ENCODE peak calls at places on chromosome 7, in five cellular contexts. F, Z, I, T and V are unnamed samples.

GRCh38 chr7:47501406-47501805 is 80.5 kb downstream of the TNS3 start:
- DNase-seq in F (no peak), I (peak), T (no peak), Z (no peak), V (no peak)

GRCh38 chr7:81846398-81846797 is 76.6 kb upstream of the HGF start:
- DNase-seq in I (no peak), Z (no peak), F (no peak), T (no peak), V (no peak)

GRCh38 chr7:16299853-16300252 is 121.5 kb downstream of the CRPPA start:
- DNase-seq in T (no peak), I (no peak), Z (no peak), F (no peak), V (no peak)

GRCh38 chr7:151926336-151926712 is 29.9 kb upstream of the GALNTL5 start:
- DNase-seq in Z (no peak), F (no peak), T (no peak), I (no peak), V (no peak)

GRCh38 chr7:84076219-84076618 is 118.4 kb downstream of the SEMA3A start:
- DNase-seq in F (no peak), I (no peak), T (no peak), Z (no peak), V (no peak)

GRCh38 chr7:133315332-133316040 is 62.6 kb downstream of the EXOC4 start:
- DNase-seq in Z (no peak), F (no peak), I (no peak), T (no peak), V (no peak)

GRCh38 chr7:108004220-108005142 is 1.5 kb upstream of the LAMB1 start:
- DNase-seq in Z (no peak), F (no peak), T (no peak), I (peak), V (no peak)

GRCh38 chr7:815284-816216 is 16.7 kb upstream of the SUN1 start:
- DNase-seq in I (peak), F (no peak), T (peak), Z (no peak), V (peak)

DNA sequence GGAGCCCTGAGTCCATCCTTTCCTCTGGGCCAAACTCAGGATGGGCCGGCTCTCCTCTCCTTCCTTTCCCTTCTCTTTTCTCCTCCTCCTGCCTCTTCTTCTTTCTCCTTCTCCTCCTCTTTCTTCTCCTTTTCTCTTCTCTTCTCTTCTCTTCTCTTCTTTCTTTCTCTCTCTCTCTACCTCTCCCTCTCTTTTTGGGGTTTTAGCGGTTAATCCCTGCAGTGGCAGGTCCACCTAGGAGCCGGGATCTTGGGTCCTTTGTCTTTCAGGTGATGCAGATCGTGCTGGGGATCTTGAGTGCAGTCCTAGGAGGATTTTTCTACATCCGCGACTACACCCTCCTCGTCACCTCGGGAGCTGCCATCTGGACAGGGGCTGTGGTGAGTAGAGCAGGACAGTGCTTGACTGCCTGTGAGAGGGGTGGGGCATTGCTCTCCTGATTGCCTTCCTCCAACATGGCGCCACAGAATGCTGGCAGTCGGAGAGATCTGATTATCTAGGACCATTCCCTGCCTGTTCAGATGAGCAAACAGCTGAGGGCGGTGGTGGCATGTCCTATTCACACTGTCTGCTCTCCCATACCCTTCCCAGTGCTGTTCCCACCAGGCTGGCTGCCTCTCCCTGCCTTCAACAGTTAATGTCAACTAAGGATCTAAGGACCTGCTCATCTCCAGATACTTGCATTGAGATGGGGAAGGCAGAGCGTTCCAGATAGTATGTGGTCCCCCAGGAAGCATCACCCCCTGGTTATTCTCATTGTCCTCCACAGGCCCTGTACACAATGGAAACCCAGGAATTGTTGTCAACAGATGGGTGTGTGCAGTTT is 1.6 kb downstream of the TMEM176A start:
- DNase-seq in T (no peak), I (no peak), Z (no peak), F (no peak), V (no peak)
- TF ChIP-seq POLR2A in T (no peak), I (no peak), Z (no peak), F (no peak), V (no peak)

DNA sequence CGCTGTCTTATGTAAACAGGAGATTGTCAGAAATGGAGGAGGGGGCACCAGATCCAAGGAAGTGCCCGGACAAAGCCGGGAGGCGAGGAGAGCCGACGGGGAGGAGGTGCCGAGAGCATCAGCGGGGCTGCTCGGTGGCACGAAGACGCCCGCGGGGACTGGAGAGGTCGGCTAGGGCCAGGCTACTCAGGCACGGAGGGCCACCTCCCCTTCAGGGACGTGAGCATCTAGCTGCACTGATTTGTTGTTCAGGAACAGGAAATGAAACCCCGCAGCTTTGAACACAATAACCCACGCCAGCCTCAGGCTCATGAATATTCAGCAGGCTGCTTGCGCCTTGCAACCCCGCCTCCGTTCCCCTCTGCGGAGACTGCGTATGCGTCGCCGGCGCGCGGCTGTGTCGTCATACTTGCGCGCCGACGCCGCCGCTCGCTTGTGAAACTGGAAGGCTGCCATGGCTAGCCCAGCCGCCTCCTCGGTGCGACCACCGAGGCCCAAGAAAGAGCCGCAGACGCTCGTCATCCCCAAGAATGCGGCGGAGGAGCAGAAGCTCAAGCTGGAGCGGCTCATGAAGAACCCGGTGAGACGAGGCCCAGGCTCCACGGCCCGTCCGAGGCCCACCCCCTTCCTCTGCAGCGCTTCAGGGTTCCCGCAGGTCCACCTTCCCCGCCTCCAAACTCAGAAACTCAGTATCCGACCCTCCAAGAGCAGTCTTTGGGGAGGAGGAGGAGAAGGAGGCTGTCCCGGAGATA is at the start of gene PRKRIP1:
- DNase-seq in Z (peak), T (peak), I (peak), F (peak), V (peak)
- TF ChIP-seq POLR2A in Z (peak), T (peak), I (no peak), F (peak), V (peak)

GRCh38 chr7:12211054-12212050 is at the start of gene TMEM106B:
- DNase-seq in T (peak), I (peak), F (peak), Z (peak), V (peak)
- TF ChIP-seq POLR2A in T (peak), I (peak), F (peak), Z (peak), V (peak)

GRCh38 chr7:149239345-149240143 is at the start of gene ZNF212:
- DNase-seq in Z (peak), F (peak), T (peak), I (peak), V (peak)
- TF ChIP-seq POLR2A in Z (peak), F (no peak), T (peak), I (no peak), V (peak)